ENCODE peak calls at places on chromosomes 11 and 22, in nine cellular contexts. One of them, this sample, is unnamed.

GRCh38 chr22:42831712-42832111 is 25.4 kb downstream of the ARFGAP3 start:
- DNase-seq in WTC11: no peak
- DNase-seq in HFF-Myc: no peak
- DNase-seq in HCT116: no peak
- DNase-seq in GM06990: no peak
- DNase-seq in epithelial cell of esophagus: no peak
- DNase-seq in uterus: no peak
- DNase-seq in Calu3: no peak
- DNase-seq in HFFc6: no peak
- DNase-seq in this sample: no peak

GRCh38 chr11:225734-226453 is 10.2 kb downstream of the SIRT3 start:
- DNase-seq in uterus: no peak
- DNase-seq in epithelial cell of esophagus: peak; percentile 78
- DNase-seq in HCT116: no peak
- DNase-seq in WTC11: no peak
- DNase-seq in HFF-Myc: no peak
- DNase-seq in Calu3: no peak
- DNase-seq in GM06990: no peak
- DNase-seq in HFFc6: no peak
- DNase-seq in this sample: no peak

GRCh38 chr22:50535113-50535512 is 5.3 kb upstream of the TYMP start:
- DNase-seq in GM06990: peak; percentile 57
- DNase-seq in HCT116: no peak
- DNase-seq in WTC11: no peak
- DNase-seq in epithelial cell of esophagus: no peak
- DNase-seq in Calu3: no peak
- DNase-seq in HFFc6: no peak
- DNase-seq in HFF-Myc: no peak
- DNase-seq in uterus: no peak
- DNase-seq in this sample: no peak

GRCh38 chr11:19988598-19988997 is 171.7 kb downstream of the DBX1 start:
- DNase-seq in WTC11: peak; percentile 40
- DNase-seq in GM06990: no peak
- DNase-seq in HFFc6: peak; percentile 86
- DNase-seq in HCT116: peak; percentile 13
- DNase-seq in Calu3: peak; percentile 15
- DNase-seq in HFF-Myc: no peak
- DNase-seq in epithelial cell of esophagus: peak; percentile 67
- DNase-seq in uterus: peak; percentile 65
- DNase-seq in this sample: no peak

GRCh38 chr11:131370901-131371790 is 731 bp downstream of the NTM start:
- DNase-seq in HFFc6: no peak
- DNase-seq in Calu3: no peak
- DNase-seq in WTC11: no peak
- DNase-seq in uterus: no peak
- DNase-seq in HCT116: no peak
- DNase-seq in GM06990: no peak
- DNase-seq in epithelial cell of esophagus: no peak
- DNase-seq in HFF-Myc: no peak
- DNase-seq in this sample: no peak

GRCh38 chr22:28188480-28188879 is 269.4 kb upstream of the PITPNB start:
- DNase-seq in HFFc6: no peak
- DNase-seq in HCT116: no peak
- DNase-seq in uterus: no peak
- DNase-seq in GM06990: no peak
- DNase-seq in epithelial cell of esophagus: no peak
- DNase-seq in HFF-Myc: no peak
- DNase-seq in WTC11: peak; percentile 21
- DNase-seq in Calu3: no peak
- DNase-seq in this sample: no peak

GRCh38 chr22:45804319-45804985 is 132.8 kb downstream of the ATXN10 start:
- DNase-seq in Calu3: no peak
- DNase-seq in HFF-Myc: no peak
- DNase-seq in HFFc6: no peak
- DNase-seq in GM06990: no peak
- DNase-seq in HCT116: no peak
- DNase-seq in uterus: no peak
- DNase-seq in WTC11: no peak
- DNase-seq in epithelial cell of esophagus: no peak
- DNase-seq in this sample: no peak

GRCh38 chr11:59754494-59754858 is 700 bp upstream of the STX3 start:
- DNase-seq in HCT116: no peak
- DNase-seq in Calu3: peak; percentile 10
- DNase-seq in GM06990: no peak
- DNase-seq in WTC11: peak; percentile 22
- DNase-seq in HFF-Myc: no peak
- DNase-seq in epithelial cell of esophagus: no peak
- DNase-seq in HFFc6: no peak
- DNase-seq in uterus: no peak
- DNase-seq in this sample: no peak

GRCh38 chr11:121418625-121419114 is 33.4 kb upstream of the SORL1 start:
- DNase-seq in WTC11: no peak
- DNase-seq in GM06990: no peak
- DNase-seq in HFF-Myc: no peak
- DNase-seq in uterus: no peak
- DNase-seq in HFFc6: no peak
- DNase-seq in Calu3: no peak
- DNase-seq in epithelial cell of esophagus: no peak
- DNase-seq in HCT116: no peak
- DNase-seq in this sample: no peak

GRCh38 chr11:76978818-76979217 is 55.4 kb upstream of the B3GNT6 start:
- DNase-seq in HFF-Myc: no peak
- DNase-seq in HCT116: no peak
- DNase-seq in WTC11: no peak
- DNase-seq in HFFc6: no peak
- DNase-seq in Calu3: no peak
- DNase-seq in uterus: no peak
- DNase-seq in epithelial cell of esophagus: no peak
- DNase-seq in GM06990: no peak
- DNase-seq in this sample: no peak

GRCh38 chr11:16776716-16777115 is 38.3 kb downstream of the C11orf58 start:
- DNase-seq in HCT116: no peak
- DNase-seq in uterus: no peak
- DNase-seq in GM06990: no peak
- DNase-seq in epithelial cell of esophagus: no peak
- DNase-seq in WTC11: no peak
- DNase-seq in HFFc6: no peak
- DNase-seq in HFF-Myc: no peak
- DNase-seq in Calu3: no peak
- DNase-seq in this sample: no peak

GRCh38 chr11:47861762-47862161 is 13.6 kb upstream of the NUP160 start:
- DNase-seq in Calu3: no peak
- DNase-seq in epithelial cell of esophagus: peak; percentile 33
- DNase-seq in WTC11: no peak
- DNase-seq in HCT116: no peak
- DNase-seq in uterus: no peak
- DNase-seq in HFF-Myc: no peak
- DNase-seq in GM06990: no peak
- DNase-seq in HFFc6: peak; percentile 48
- DNase-seq in this sample: no peak

GRCh38 chr22:28799834-28800307 is 498 bp downstream of the XBP1 start:
- DNase-seq in HFF-Myc: no peak
- DNase-seq in HCT116: no peak
- DNase-seq in GM06990: peak; percentile 69
- DNase-seq in uterus: peak; percentile 66
- DNase-seq in epithelial cell of esophagus: peak; percentile 57
- DNase-seq in WTC11: peak; percentile 47
- DNase-seq in HFFc6: peak; percentile 22
- DNase-seq in Calu3: peak; percentile 72
- DNase-seq in this sample: no peak

GRCh38 chr22:24410110-24410856 is 17.1 kb upstream of the ADORA2A start:
- DNase-seq in GM06990: no peak
- DNase-seq in epithelial cell of esophagus: no peak
- DNase-seq in HFF-Myc: no peak
- DNase-seq in WTC11: no peak
- DNase-seq in Calu3: no peak
- DNase-seq in HFFc6: peak; percentile 30
- DNase-seq in uterus: no peak
- DNase-seq in HCT116: no peak
- DNase-seq in this sample: no peak

GRCh38 chr11:15446315-15446714 is 331.6 kb downstream of the INSC start:
- DNase-seq in uterus: no peak
- DNase-seq in WTC11: no peak
- DNase-seq in HCT116: no peak
- DNase-seq in HFFc6: no peak
- DNase-seq in Calu3: no peak
- DNase-seq in HFF-Myc: no peak
- DNase-seq in GM06990: no peak
- DNase-seq in epithelial cell of esophagus: no peak
- DNase-seq in this sample: no peak

GRCh38 chr11:17581732-17582053 is 34.6 kb downstream of the OTOG start:
- DNase-seq in GM06990: no peak
- DNase-seq in Calu3: no peak
- DNase-seq in HCT116: no peak
- DNase-seq in HFF-Myc: no peak
- DNase-seq in uterus: no peak
- DNase-seq in WTC11: no peak
- DNase-seq in epithelial cell of esophagus: no peak
- DNase-seq in HFFc6: no peak
- DNase-seq in this sample: no peak

GRCh38 chr11:117818036-117818858 is 6.3 kb downstream of the FXYD2 start:
- DNase-seq in epithelial cell of esophagus: peak; percentile 77
- DNase-seq in uterus: no peak
- DNase-seq in GM06990: peak; percentile 79
- DNase-seq in HCT116: no peak
- DNase-seq in WTC11: no peak
- DNase-seq in HFFc6: no peak
- DNase-seq in Calu3: no peak
- DNase-seq in HFF-Myc: no peak
- DNase-seq in this sample: peak; percentile 89

GRCh38 chr11:117820516-117820915 is 4.0 kb downstream of the FXYD2 start:
- DNase-seq in GM06990: no peak
- DNase-seq in HFF-Myc: no peak
- DNase-seq in epithelial cell of esophagus: no peak
- DNase-seq in HFFc6: no peak
- DNase-seq in Calu3: no peak
- DNase-seq in WTC11: no peak
- DNase-seq in HCT116: no peak
- DNase-seq in uterus: no peak
- DNase-seq in this sample: no peak

GRCh38 chr11:117817213-117818035 is 7.1 kb downstream of the FXYD2 start:
- DNase-seq in HFF-Myc: peak; percentile 62
- DNase-seq in uterus: peak; percentile 91
- DNase-seq in WTC11: peak; percentile 89
- DNase-seq in HFFc6: peak; percentile 64
- DNase-seq in epithelial cell of esophagus: peak; percentile 65
- DNase-seq in HCT116: peak; percentile 63
- DNase-seq in Calu3: peak; percentile 81
- DNase-seq in GM06990: no peak
- DNase-seq in this sample: peak; percentile 94

GRCh38 chr11:117820071-117820470 is 4.5 kb downstream of the FXYD2 start:
- DNase-seq in GM06990: no peak
- DNase-seq in Calu3: no peak
- DNase-seq in WTC11: no peak
- DNase-seq in uterus: no peak
- DNase-seq in HFF-Myc: no peak
- DNase-seq in HCT116: no peak
- DNase-seq in epithelial cell of esophagus: no peak
- DNase-seq in HFFc6: no peak
- DNase-seq in this sample: no peak

GRCh38 chr11:117819096-117820040 is 5.2 kb downstream of the FXYD2 start:
- DNase-seq in uterus: peak; percentile 75
- DNase-seq in Calu3: peak; percentile 80
- DNase-seq in HCT116: peak; percentile 70
- DNase-seq in WTC11: peak; percentile 82
- DNase-seq in HFFc6: peak; percentile 49
- DNase-seq in epithelial cell of esophagus: peak; percentile 74
- DNase-seq in GM06990: peak; percentile 50
- DNase-seq in HFF-Myc: peak; percentile 52
- DNase-seq in this sample: no peak
- TF ChIP-seq CTCF in uterus: peak; percentile 39
- TF ChIP-seq CTCF in Calu3: peak; percentile 44
- TF ChIP-seq CTCF in HCT116: peak; percentile 90
- TF ChIP-seq CTCF in WTC11: no peak
- TF ChIP-seq CTCF in HFFc6: peak; percentile 71
- TF ChIP-seq CTCF in epithelial cell of esophagus: peak; percentile 77
- TF ChIP-seq CTCF in GM06990: peak; percentile 80
- TF ChIP-seq CTCF in HFF-Myc: peak; percentile 74
- TF ChIP-seq CTCF in this sample: peak; percentile 74

GRCh38 chr22:35966314-35967045 is 62.1 kb downstream of the RBFOX2 start:
- DNase-seq in WTC11: no peak
- DNase-seq in HCT116: no peak
- DNase-seq in HFFc6: peak; percentile 82
- DNase-seq in Calu3: no peak
- DNase-seq in GM06990: no peak
- DNase-seq in HFF-Myc: peak; percentile 72
- DNase-seq in epithelial cell of esophagus: no peak
- DNase-seq in uterus: no peak
- DNase-seq in this sample: no peak
- TF ChIP-seq CTCF in WTC11: no peak
- TF ChIP-seq CTCF in HCT116: no peak
- TF ChIP-seq CTCF in HFFc6: peak; percentile 72
- TF ChIP-seq CTCF in Calu3: no peak
- TF ChIP-seq CTCF in GM06990: no peak
- TF ChIP-seq CTCF in HFF-Myc: no peak
- TF ChIP-seq CTCF in epithelial cell of esophagus: no peak
- TF ChIP-seq CTCF in uterus: no peak
- TF ChIP-seq CTCF in this sample: no peak

DNA sequence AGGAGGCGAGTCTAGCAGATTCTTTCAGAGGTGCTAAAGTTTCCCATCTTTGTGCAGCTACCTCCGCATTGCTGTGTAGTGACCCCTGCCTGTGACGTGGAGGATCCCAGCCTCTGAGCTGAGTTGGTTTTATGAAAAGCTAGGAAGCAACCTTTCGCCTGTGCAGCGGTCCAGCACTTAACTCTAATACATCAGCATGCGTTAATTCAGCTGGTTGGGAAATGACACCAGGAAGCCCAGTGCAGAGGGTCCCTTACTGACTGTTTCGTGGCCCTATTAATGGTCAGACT is 8.9 kb upstream of the SAMM50 start:
- DNase-seq in HCT116: no peak
- DNase-seq in Calu3: no peak
- DNase-seq in GM06990: no peak
- DNase-seq in HFF-Myc: no peak
- DNase-seq in WTC11: no peak
- DNase-seq in uterus: no peak
- DNase-seq in HFFc6: no peak
- DNase-seq in epithelial cell of esophagus: no peak
- DNase-seq in this sample: no peak
- TF ChIP-seq CTCF in HCT116: no peak
- TF ChIP-seq CTCF in Calu3: no peak
- TF ChIP-seq CTCF in GM06990: no peak
- TF ChIP-seq CTCF in HFF-Myc: no peak
- TF ChIP-seq CTCF in WTC11: no peak
- TF ChIP-seq CTCF in uterus: no peak
- TF ChIP-seq CTCF in HFFc6: no peak
- TF ChIP-seq CTCF in epithelial cell of esophagus: no peak
- TF ChIP-seq CTCF in this sample: no peak

DNA sequence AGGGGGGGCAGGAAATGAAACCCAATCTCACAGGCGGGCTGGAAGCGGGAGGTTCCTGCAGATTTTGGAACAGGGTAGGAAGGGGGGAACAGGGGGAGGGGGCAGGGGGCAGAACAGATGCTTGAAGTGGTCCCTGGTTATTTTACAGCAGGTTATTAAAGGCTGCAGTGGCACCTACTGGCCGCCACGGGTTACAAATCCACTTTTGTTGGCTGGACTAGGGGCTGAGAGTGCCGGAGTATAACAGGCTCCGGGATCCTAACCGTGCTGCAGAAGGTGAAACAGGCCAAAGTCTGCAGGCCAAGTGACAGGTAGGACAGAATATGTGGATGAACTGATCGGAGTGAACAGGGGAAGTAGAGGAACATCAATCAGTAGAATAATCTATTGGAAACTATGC is 2.5 kb downstream of the ROBO3 start:
- DNase-seq in GM06990: no peak
- DNase-seq in HCT116: peak; percentile 13
- DNase-seq in uterus: no peak
- DNase-seq in epithelial cell of esophagus: peak; percentile 39
- DNase-seq in Calu3: no peak
- DNase-seq in HFFc6: peak; percentile 16
- DNase-seq in HFF-Myc: no peak
- DNase-seq in WTC11: peak; percentile 58
- DNase-seq in this sample: no peak
- TF ChIP-seq CTCF in GM06990: peak; percentile 57
- TF ChIP-seq CTCF in HCT116: peak; percentile 47
- TF ChIP-seq CTCF in uterus: peak; percentile 35
- TF ChIP-seq CTCF in epithelial cell of esophagus: peak; percentile 46
- TF ChIP-seq CTCF in Calu3: peak; percentile 29
- TF ChIP-seq CTCF in HFFc6: peak; percentile 71
- TF ChIP-seq CTCF in HFF-Myc: peak; percentile 51
- TF ChIP-seq CTCF in WTC11: peak; percentile 37
- TF ChIP-seq CTCF in this sample: peak; percentile 55

This sample was measured in epithelial cell of proximal tubule.